ENCODE peak calls at places on chromosome 15, in five cellular contexts. One of them, this sample, is unnamed.

GRCh38 chr15:94845391-94845718 is 614.0 kb downstream of the MCTP2 start:
- DNase-seq in substantia nigra: no peak
- DNase-seq in HTR-8/SVneo: no peak
- DNase-seq in activated T-helper 9 cell treated with anti-CD3 and anti-CD28 coated beads, Interleukin-2, amount 50 U/mL, for 16 hours: no peak
- DNase-seq in left ventricle myocardium inferior: no peak
- DNase-seq in this sample: no peak

GRCh38 chr15:100081454-100081853 is 260.3 kb downstream of the ADAMTS17 start:
- DNase-seq in substantia nigra: no peak
- DNase-seq in HTR-8/SVneo: no peak
- DNase-seq in activated T-helper 9 cell treated with anti-CD3 and anti-CD28 coated beads, Interleukin-2, amount 50 U/mL, for 16 hours: no peak
- DNase-seq in left ventricle myocardium inferior: no peak
- DNase-seq in this sample: no peak

GRCh38 chr15:71484080-71484479 is 326.3 kb upstream of the NR2E3 start:
- DNase-seq in left ventricle myocardium inferior: no peak
- DNase-seq in activated T-helper 9 cell treated with anti-CD3 and anti-CD28 coated beads, Interleukin-2, amount 50 U/mL, for 16 hours: no peak
- DNase-seq in HTR-8/SVneo: no peak
- DNase-seq in substantia nigra: no peak
- DNase-seq in this sample: no peak

GRCh38 chr15:67521770-67522568 is 1.0 kb downstream of the C15orf61 start:
- DNase-seq in substantia nigra: no peak
- DNase-seq in left ventricle myocardium inferior: no peak
- DNase-seq in HTR-8/SVneo: no peak
- DNase-seq in activated T-helper 9 cell treated with anti-CD3 and anti-CD28 coated beads, Interleukin-2, amount 50 U/mL, for 16 hours: no peak
- DNase-seq in this sample: no peak

GRCh38 chr15:76327191-76328105 is 9.1 kb upstream of the ISL2 start:
- DNase-seq in HTR-8/SVneo: no peak
- DNase-seq in activated T-helper 9 cell treated with anti-CD3 and anti-CD28 coated beads, Interleukin-2, amount 50 U/mL, for 16 hours: no peak
- DNase-seq in left ventricle myocardium inferior: no peak
- DNase-seq in substantia nigra: no peak
- DNase-seq in this sample: no peak

GRCh38 chr15:92574161-92574560 is 81.4 kb downstream of the FAM174B start:
- DNase-seq in substantia nigra: no peak
- DNase-seq in activated T-helper 9 cell treated with anti-CD3 and anti-CD28 coated beads, Interleukin-2, amount 50 U/mL, for 16 hours: no peak
- DNase-seq in HTR-8/SVneo: no peak
- DNase-seq in left ventricle myocardium inferior: no peak
- DNase-seq in this sample: no peak

GRCh38 chr15:51281368-51281967 is 56.9 kb downstream of the CYP19A1 start:
- DNase-seq in HTR-8/SVneo: peak
- DNase-seq in left ventricle myocardium inferior: peak
- DNase-seq in activated T-helper 9 cell treated with anti-CD3 and anti-CD28 coated beads, Interleukin-2, amount 50 U/mL, for 16 hours: no peak
- DNase-seq in substantia nigra: peak
- DNase-seq in this sample: peak

GRCh38 chr15:83449928-83450501 is 2.9 kb downstream of the SH3GL3 start:
- DNase-seq in HTR-8/SVneo: no peak
- DNase-seq in activated T-helper 9 cell treated with anti-CD3 and anti-CD28 coated beads, Interleukin-2, amount 50 U/mL, for 16 hours: no peak
- DNase-seq in substantia nigra: no peak
- DNase-seq in left ventricle myocardium inferior: no peak
- DNase-seq in this sample: no peak

GRCh38 chr15:96341465-96342142 is 11.1 kb downstream of the NR2F2 start:
- DNase-seq in substantia nigra: no peak
- DNase-seq in HTR-8/SVneo: no peak
- DNase-seq in left ventricle myocardium inferior: no peak
- DNase-seq in activated T-helper 9 cell treated with anti-CD3 and anti-CD28 coated beads, Interleukin-2, amount 50 U/mL, for 16 hours: no peak
- DNase-seq in this sample: no peak

GRCh38 chr15:85282504-85283115 is 97.8 kb upstream of the AKAP13 start:
- DNase-seq in activated T-helper 9 cell treated with anti-CD3 and anti-CD28 coated beads, Interleukin-2, amount 50 U/mL, for 16 hours: no peak
- DNase-seq in HTR-8/SVneo: peak
- DNase-seq in left ventricle myocardium inferior: no peak
- DNase-seq in substantia nigra: no peak
- DNase-seq in this sample: no peak

GRCh38 chr15:36053746-36054145 is 507.8 kb upstream of the DPH6 start:
- DNase-seq in HTR-8/SVneo: no peak
- DNase-seq in left ventricle myocardium inferior: no peak
- DNase-seq in activated T-helper 9 cell treated with anti-CD3 and anti-CD28 coated beads, Interleukin-2, amount 50 U/mL, for 16 hours: no peak
- DNase-seq in substantia nigra: no peak
- DNase-seq in this sample: no peak

GRCh38 chr15:64699767-64700388 is 75.5 kb downstream of the RBPMS2 start:
- DNase-seq in HTR-8/SVneo: peak
- DNase-seq in left ventricle myocardium inferior: peak
- DNase-seq in substantia nigra: no peak
- DNase-seq in activated T-helper 9 cell treated with anti-CD3 and anti-CD28 coated beads, Interleukin-2, amount 50 U/mL, for 16 hours: no peak
- DNase-seq in this sample: no peak

GRCh38 chr15:40501487-40501886 is 30.7 kb downstream of the CHST14 start:
- DNase-seq in left ventricle myocardium inferior: no peak
- DNase-seq in substantia nigra: no peak
- DNase-seq in activated T-helper 9 cell treated with anti-CD3 and anti-CD28 coated beads, Interleukin-2, amount 50 U/mL, for 16 hours: no peak
- DNase-seq in HTR-8/SVneo: no peak
- DNase-seq in this sample: no peak

GRCh38 chr15:45715528-45715927 is 80.7 kb downstream of the SQOR start:
- DNase-seq in activated T-helper 9 cell treated with anti-CD3 and anti-CD28 coated beads, Interleukin-2, amount 50 U/mL, for 16 hours: no peak
- DNase-seq in left ventricle myocardium inferior: no peak
- DNase-seq in substantia nigra: no peak
- DNase-seq in HTR-8/SVneo: no peak
- DNase-seq in this sample: no peak

GRCh38 chr15:75620776-75621536 is 4.6 kb downstream of the SNUPN start:
- DNase-seq in HTR-8/SVneo: no peak
- DNase-seq in left ventricle myocardium inferior: peak
- DNase-seq in substantia nigra: no peak
- DNase-seq in activated T-helper 9 cell treated with anti-CD3 and anti-CD28 coated beads, Interleukin-2, amount 50 U/mL, for 16 hours: no peak
- DNase-seq in this sample: no peak

GRCh38 chr15:58538901-58539300 is 107.1 kb downstream of the LIPC start:
- DNase-seq in HTR-8/SVneo: no peak
- DNase-seq in left ventricle myocardium inferior: no peak
- DNase-seq in activated T-helper 9 cell treated with anti-CD3 and anti-CD28 coated beads, Interleukin-2, amount 50 U/mL, for 16 hours: no peak
- DNase-seq in substantia nigra: no peak
- DNase-seq in this sample: no peak

GRCh38 chr15:22873204-22873701 is 34.8 kb downstream of the NIPA2 start:
- DNase-seq in activated T-helper 9 cell treated with anti-CD3 and anti-CD28 coated beads, Interleukin-2, amount 50 U/mL, for 16 hours: no peak
- DNase-seq in HTR-8/SVneo: peak
- DNase-seq in substantia nigra: no peak
- DNase-seq in left ventricle myocardium inferior: no peak
- DNase-seq in this sample: no peak

GRCh38 chr15:37638139-37638538 is 296.3 kb upstream of the TMCO5A start:
- DNase-seq in activated T-helper 9 cell treated with anti-CD3 and anti-CD28 coated beads, Interleukin-2, amount 50 U/mL, for 16 hours: no peak
- DNase-seq in substantia nigra: no peak
- DNase-seq in left ventricle myocardium inferior: no peak
- DNase-seq in HTR-8/SVneo: no peak
- DNase-seq in this sample: no peak

GRCh38 chr15:42138968-42139386 is 17.5 kb downstream of the PLA2G4F start:
- DNase-seq in HTR-8/SVneo: no peak
- DNase-seq in activated T-helper 9 cell treated with anti-CD3 and anti-CD28 coated beads, Interleukin-2, amount 50 U/mL, for 16 hours: no peak
- DNase-seq in substantia nigra: no peak
- DNase-seq in left ventricle myocardium inferior: no peak
- DNase-seq in this sample: no peak

GRCh38 chr15:84681822-84682221 is 23.8 kb upstream of the NMB start:
- DNase-seq in left ventricle myocardium inferior: no peak
- DNase-seq in substantia nigra: no peak
- DNase-seq in activated T-helper 9 cell treated with anti-CD3 and anti-CD28 coated beads, Interleukin-2, amount 50 U/mL, for 16 hours: peak
- DNase-seq in HTR-8/SVneo: no peak
- DNase-seq in this sample: no peak